ENCODE peak calls at places on chromosomes 7 and 10, in five cellular contexts. S, N, G, K and O are unnamed samples.

GRCh38 chr7:50598455-50599343 is 33.5 kb upstream of the DDC start:
- DNase-seq in S (no peak), G (no peak), N (no peak), K (no peak), O (no peak)

GRCh38 chr10:113894581-113894980 is 40.1 kb downstream of the NHLRC2 start:
- DNase-seq in G (no peak), K (no peak), N (no peak), S (no peak), O (no peak)

GRCh38 chr10:21499910-21500577 is 25.4 kb downstream of the SKIDA1 start:
- DNase-seq in S (no peak), K (no peak), G (no peak), N (no peak), O (peak)

GRCh38 chr7:72403677-72404076 is 8.5 kb downstream of the CALN1 start:
- DNase-seq in N (no peak), G (no peak), S (no peak), K (no peak), O (no peak)

GRCh38 chr10:91023708-91024438 is 103.0 kb upstream of the ANKRD1 start:
- DNase-seq in G (no peak), K (no peak), S (no peak), N (no peak), O (no peak)

GRCh38 chr10:124252097-124252715 is 158.8 kb upstream of the CHST15 start:
- DNase-seq in K (no peak), N (no peak), S (no peak), G (no peak), O (no peak)

GRCh38 chr7:98395951-98396350 is 4.9 kb downstream of the BAIAP2L1 start:
- DNase-seq in S (no peak), K (no peak), G (no peak), N (no peak), O (no peak)

GRCh38 chr7:115748123-115748738 is 282.3 kb downstream of the TFEC start:
- DNase-seq in N (peak), G (no peak), K (no peak), S (peak), O (no peak)

GRCh38 chr10:28734940-28735759 is 57.8 kb downstream of the BAMBI start:
- DNase-seq in S (no peak), G (peak), K (no peak), N (peak), O (peak)

GRCh38 chr7:75608451-75609122 is 116.5 kb downstream of the SPDYE5 start:
- DNase-seq in N (no peak), K (no peak), G (no peak), S (no peak), O (no peak)

GRCh38 chr10:79397575-79398303 is 47.7 kb downstream of the ZCCHC24 start:
- DNase-seq in S (no peak), N (no peak), K (no peak), G (no peak), O (no peak)

GRCh38 chr10:103238506-103239252 is 7.0 kb upstream of the RPEL1 start:
- DNase-seq in S (peak), N (peak), K (no peak), G (no peak), O (peak)

GRCh38 chr10:12432402-12433189 is 83.2 kb downstream of the CAMK1D start:
- DNase-seq in S (no peak), G (no peak), K (no peak), N (no peak), O (no peak)

GRCh38 chr10:109892885-109893284 is 30.4 kb downstream of the XPNPEP1 start:
- DNase-seq in G (no peak), S (no peak), K (no peak), N (no peak), O (no peak)

GRCh38 chr7:66629659-66630058 is 978 bp downstream of the KCTD7 start:
- DNase-seq in G (no peak), S (no peak), N (no peak), K (no peak), O (no peak)

GRCh38 chr7:8433477-8434289 is at the start of gene NXPH1:
- DNase-seq in G (no peak), S (peak), K (no peak), N (peak), O (no peak)

GRCh38 chr10:114631678-114632417 is 26.2 kb downstream of the ABLIM1 start:
- DNase-seq in G (no peak), S (peak), K (no peak), N (peak), O (no peak)

GRCh38 chr10:28496017-28496416 is 36.9 kb upstream of the WAC start:
- DNase-seq in G (no peak), N (no peak), S (no peak), K (no peak), O (no peak)

GRCh38 chr7:70738080-70738479 is 393.9 kb upstream of the GALNT17 start:
- DNase-seq in G (no peak), S (peak), K (no peak), N (no peak), O (no peak)

GRCh38 chr7:100897111-100897608 is 1.5 kb upstream of the ACHE start:
- DNase-seq in G (no peak), N (no peak), S (peak), K (no peak), O (no peak)

GRCh38 chr7:132249591-132249971 is 326.7 kb downstream of the PLXNA4 start:
- DNase-seq in K (no peak), N (peak), G (peak), S (peak), O (peak)

GRCh38 chr10:132389631-132390454 is 7.2 kb upstream of the PWWP2B start:
- DNase-seq in G (no peak), K (no peak), S (no peak), N (no peak), O (no peak)

GRCh38 chr7:107573537-107573936 is 6.5 kb upstream of the BCAP29 start:
- DNase-seq in K (no peak), G (no peak), S (no peak), N (no peak), O (no peak)

GRCh38 chr10:43627942-43628341 is 20.7 kb downstream of the ZNF32 start:
- DNase-seq in S (no peak), G (no peak), N (no peak), K (no peak), O (no peak)

GRCh38 chr7:20320322-20320721 is 10.4 kb upstream of the ITGB8 start:
- DNase-seq in G (no peak), S (no peak), K (no peak), N (no peak), O (no peak)

GRCh38 chr10:77038412-77038806 is 599.2 kb downstream of the KCNMA1 start:
- DNase-seq in S (no peak), N (no peak), G (no peak), K (no peak), O (no peak)

GRCh38 chr10:101260764-101261341 is 31.6 kb upstream of the LBX1 start:
- DNase-seq in S (peak), N (no peak), K (no peak), G (no peak), O (peak)

GRCh38 chr7:9204571-9204970 is 771.2 kb downstream of the NXPH1 start:
- DNase-seq in S (no peak), K (no peak), N (no peak), G (no peak), O (no peak)

GRCh38 chr10:33781666-33782395 is 447.4 kb upstream of the NRP1 start:
- DNase-seq in K (no peak), S (no peak), N (no peak), G (no peak), O (no peak)

GRCh38 chr7:135759537-135759936 is 10.9 kb upstream of the FAM180A start:
- DNase-seq in K (no peak), G (no peak), S (no peak), N (no peak), O (no peak)

GRCh38 chr10:78960316-78960800 is 108.4 kb upstream of the ZMIZ1 start:
- DNase-seq in N (no peak), S (no peak), K (no peak), G (no peak), O (no peak)

GRCh38 chr10:50558368-50558767 is 65.4 kb downstream of the SGMS1 start:
- DNase-seq in K (no peak), N (no peak), G (no peak), S (no peak), O (no peak)
- TF ChIP-seq SUZ12 in K (no peak), N (no peak), G (no peak), S (no peak), O (no peak)

DNA sequence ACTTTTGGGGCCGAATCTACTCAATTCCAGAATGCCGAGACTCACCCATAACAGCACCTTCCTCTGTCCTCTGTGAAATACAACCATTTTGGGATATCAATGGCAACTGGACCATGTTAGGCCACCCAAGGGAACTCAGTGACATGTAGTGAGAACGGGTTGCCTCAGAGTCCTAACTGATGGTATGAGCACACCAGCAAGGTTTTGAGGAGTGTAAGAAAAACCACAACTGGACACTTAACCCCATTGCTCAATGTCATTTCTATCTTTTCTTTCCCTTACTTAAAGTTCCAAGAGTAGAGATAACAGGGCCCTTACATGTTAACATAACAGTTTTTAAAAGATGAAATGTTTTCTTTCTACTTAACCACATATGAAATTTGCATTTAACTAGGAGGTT is 67.1 kb downstream of the TNS3 start:
- DNase-seq in N (no peak), G (no peak), K (no peak), S (no peak), O (no peak)
- TF ChIP-seq SUZ12 in N (no peak), G (no peak), K (no peak), S (no peak), O (no peak)

GRCh38 chr7:46494026-46494425 is 573.0 kb upstream of the IGFBP3 start:
- DNase-seq in K (no peak), N (no peak), G (no peak), S (no peak), O (no peak)

GRCh38 chr7:46493196-46493595 is 572.1 kb upstream of the IGFBP3 start:
- DNase-seq in G (no peak), N (no peak), S (no peak), K (no peak), O (no peak)

GRCh38 chr7:46494441-46494840 is 573.4 kb upstream of the IGFBP3 start:
- DNase-seq in G (no peak), K (no peak), S (no peak), N (no peak), O (no peak)

GRCh38 chr7:46490406-46490805 is 569.3 kb upstream of the IGFBP3 start:
- DNase-seq in S (no peak), N (no peak), K (no peak), G (no peak), O (no peak)

DNA sequence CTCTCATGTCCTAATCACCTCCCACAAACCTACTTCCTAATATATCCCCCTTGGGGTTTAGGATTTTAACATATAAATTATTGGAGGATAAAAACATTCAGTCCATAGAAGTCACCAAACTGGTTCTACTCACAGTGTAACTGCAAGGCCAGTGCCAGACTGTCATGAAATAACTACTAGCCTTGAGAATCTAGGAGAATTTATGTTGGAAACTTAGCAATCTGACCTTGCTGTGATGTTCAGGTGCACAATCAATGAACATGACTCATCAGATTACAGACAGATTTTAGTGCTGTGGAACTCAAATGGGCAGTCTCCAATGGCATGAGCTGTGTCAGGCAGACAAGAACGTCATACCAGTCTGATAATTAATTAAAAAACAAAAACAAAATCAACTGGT is 571.4 kb upstream of the IGFBP3 start:
- DNase-seq in G (no peak), K (no peak), N (no peak), S (no peak), O (no peak)
- TF ChIP-seq SUZ12 in G (no peak), K (no peak), N (no peak), S (no peak), O (no peak)

DNA sequence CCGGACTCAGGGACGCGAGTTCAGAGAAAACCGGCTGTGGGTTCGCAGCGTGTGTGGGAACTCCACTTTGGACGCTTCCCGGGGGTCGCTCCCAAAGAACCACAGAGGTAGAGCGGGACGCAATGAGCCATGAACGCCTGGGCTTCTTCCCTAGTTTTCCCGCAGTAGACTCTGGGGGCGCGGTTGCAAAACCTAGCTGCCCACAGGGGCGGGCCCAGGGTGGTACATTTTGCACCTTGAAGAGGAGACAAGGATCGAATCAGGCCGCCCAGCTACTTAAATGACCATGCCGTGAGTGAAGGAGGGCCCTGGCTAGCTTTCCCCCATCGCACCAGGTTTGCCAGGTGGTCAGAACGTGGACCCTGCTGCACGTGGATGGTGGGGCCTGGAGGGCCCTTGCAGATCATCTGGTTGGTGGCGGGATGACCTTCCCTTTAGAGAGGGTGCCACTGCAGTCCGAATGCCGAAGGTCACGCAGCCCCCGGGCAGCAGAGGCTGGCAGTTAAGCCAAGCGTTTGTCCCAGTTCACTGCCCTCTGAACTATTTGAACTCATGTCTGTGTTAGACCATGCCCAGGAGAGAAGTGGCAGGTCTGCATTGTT is 568 bp upstream of the SHTN1 start:
- DNase-seq in S (peak), K (no peak), G (no peak), N (peak), O (no peak)
- TF ChIP-seq SUZ12 in S (no peak), K (no peak), G (no peak), N (no peak), O (peak)

GRCh38 chr10:88316292-88316861 is 266.7 kb downstream of the RNLS start:
- DNase-seq in K (no peak), G (no peak), S (peak), N (no peak), O (no peak)
- TF ChIP-seq SUZ12 in K (no peak), G (no peak), S (no peak), N (no peak), O (no peak)